ENCODE peak calls at places on chromosomes 13 and 19, in six cellular contexts. V, G, P, E, H and Q are unnamed samples. For H3K4me1 and H3K9me3, the result is how much of the 10 kb centered on the place peaks cover.

GRCh38 chr13:20099319-20099718 is 61.5 kb downstream of the GJA3 start:
- DNase-seq in H (no peak), G (no peak), V (no peak), E (no peak), P (no peak), Q (no peak)

GRCh38 chr19:35135389-35135909 is 590 bp upstream of the LGI4 start:
- DNase-seq in G (no peak), P (peak), H (no peak), E (peak), V (peak), Q (peak)

GRCh38 chr13:101915333-101915732 is 462.9 kb downstream of the ITGBL1 start:
- DNase-seq in P (no peak), E (no peak), G (no peak), H (no peak), V (no peak), Q (no peak)

GRCh38 chr19:3029070-3029923 is at the start of gene TLE2:
- DNase-seq in P (no peak), V (no peak), H (no peak), E (no peak), G (no peak), Q (no peak)

GRCh38 chr19:3773814-3774515 is 1.9 kb upstream of the RAX2 start:
- DNase-seq in H (no peak), G (no peak), E (no peak), V (no peak), P (no peak), Q (no peak)

GRCh38 chr13:110879482-110879881 is 35.4 kb downstream of the ANKRD10 start:
- DNase-seq in G (no peak), P (no peak), V (no peak), E (no peak), H (no peak), Q (no peak)

GRCh38 chr13:102726430-102726829 is 31.6 kb upstream of the METTL21C start:
- DNase-seq in E (peak), G (peak), H (no peak), V (no peak), P (no peak), Q (no peak)

GRCh38 chr13:75135325-75135825 is 346.6 kb downstream of the TBC1D4 start:
- DNase-seq in V (no peak), H (no peak), P (no peak), E (peak), G (peak), Q (no peak)

GRCh38 chr13:51943721-51944120 is 67.5 kb downstream of the ATP7B start:
- DNase-seq in P (no peak), E (no peak), V (no peak), G (no peak), H (no peak), Q (no peak)

GRCh38 chr13:26951581-26952177 is 191.1 kb upstream of the GPR12 start:
- DNase-seq in V (no peak), G (no peak), E (no peak), H (no peak), P (no peak), Q (no peak)

GRCh38 chr19:43778651-43779050 is 2.1 kb downstream of the KCNN4 start:
- DNase-seq in H (no peak), E (no peak), P (no peak), G (no peak), V (no peak), Q (no peak)

GRCh38 chr13:51723529-51723928 is 80.4 kb downstream of the DHRS12 start:
- DNase-seq in H (no peak), V (no peak), P (no peak), G (no peak), E (no peak), Q (no peak)

GRCh38 chr19:10884273-10884672 is 12.9 kb downstream of the CARM1 start:
- DNase-seq in V (no peak), H (no peak), G (no peak), P (peak), E (no peak), Q (no peak)

GRCh38 chr13:90416519-90416918 is 931.0 kb upstream of the MIR17HG start:
- DNase-seq in H (no peak), V (no peak), P (no peak), G (peak), E (peak), Q (no peak)

GRCh38 chr13:42490676-42491075 is 83.3 kb upstream of the TNFSF11 start:
- DNase-seq in E (no peak), G (no peak), P (no peak), H (no peak), V (no peak), Q (no peak)

GRCh38 chr13:52599037-52599852 is 43.0 kb upstream of the HNRNPA1L2 start:
- DNase-seq in E (peak), P (no peak), G (peak), H (no peak), V (no peak), Q (no peak)

GRCh38 chr19:45075215-45076028 is 856 bp downstream of the ZNF296 start:
- DNase-seq in G (no peak), V (peak), H (no peak), P (no peak), E (no peak), Q (no peak)

GRCh38 chr13:78323040-78323439 is 280.3 kb downstream of the POU4F1 start:
- DNase-seq in V (no peak), E (no peak), G (no peak), H (no peak), P (no peak), Q (no peak)

GRCh38 chr19:3766520-3766919 is 4.0 kb downstream of the MRPL54 start:
- DNase-seq in H (no peak), V (no peak), P (no peak), E (no peak), G (no peak), Q (no peak)

GRCh38 chr13:100301418-100301817 is 212.5 kb downstream of the PCCA start:
- DNase-seq in E (no peak), P (no peak), G (peak), V (no peak), H (no peak), Q (peak)

GRCh38 chr19:6610934-6611370 is 20.0 kb upstream of the CD70 start:
- DNase-seq in P (no peak), G (peak), E (peak), V (no peak), H (no peak), Q (no peak)

GRCh38 chr13:110665491-110666254 is 40.2 kb downstream of the CARS2 start:
- DNase-seq in G (no peak), P (no peak), E (no peak), H (no peak), V (no peak), Q (no peak)

GRCh38 chr13:98482476-98483444 is 94.1 kb downstream of the STK24 start:
- DNase-seq in G (peak), P (peak), E (peak), V (no peak), H (peak), Q (no peak)

GRCh38 chr13:25151626-25152025 is 20.5 kb downstream of the AMER2 start:
- DNase-seq in E (no peak), V (no peak), H (no peak), P (no peak), G (no peak), Q (no peak)

GRCh38 chr19:32404939-32405430 is 585 bp upstream of the DPY19L3 start:
- DNase-seq in V (peak), H (no peak), E (no peak), P (peak), G (no peak), Q (no peak)

GRCh38 chr19:43224855-43225253 is 19.4 kb upstream of the PSG4 start:
- DNase-seq in H (no peak), E (no peak), G (no peak), V (no peak), P (no peak), Q (no peak)

GRCh38 chr13:48078251-48078656 is 16.6 kb downstream of the MED4 start:
- DNase-seq in G (peak), P (no peak), E (no peak), V (no peak), H (no peak), Q (no peak)

GRCh38 chr13:103730407-103730806 is 664.2 kb upstream of the SLC10A2 start:
- DNase-seq in P (no peak), H (no peak), G (no peak), E (no peak), V (no peak), Q (no peak)

GRCh38 chr19:28171983-28172382 is 1041.0 kb downstream of the UQCRFS1 start:
- DNase-seq in G (no peak), H (no peak), P (no peak), V (no peak), E (no peak), Q (no peak)

GRCh38 chr19:45464274-45464673 is 3.5 kb upstream of the FOSB start:
- DNase-seq in H (no peak), G (no peak), E (no peak), V (no peak), P (no peak), Q (no peak)

GRCh38 chr19:54470991-54471782 is 1.9 kb downstream of the CDC42EP5 start:
- DNase-seq in E (no peak), H (no peak), V (peak), G (no peak), P (no peak), Q (no peak)

GRCh38 chr13:29359181-29359580 is 236.3 kb downstream of the SLC7A1 start:
- DNase-seq in V (no peak), E (no peak), P (no peak), G (no peak), H (no peak), Q (no peak)

GRCh38 chr13:29362849-29363604 is 232.5 kb downstream of the SLC7A1 start:
- DNase-seq in E (peak), H (peak), P (peak), G (peak), V (no peak), Q (peak)

DNA sequence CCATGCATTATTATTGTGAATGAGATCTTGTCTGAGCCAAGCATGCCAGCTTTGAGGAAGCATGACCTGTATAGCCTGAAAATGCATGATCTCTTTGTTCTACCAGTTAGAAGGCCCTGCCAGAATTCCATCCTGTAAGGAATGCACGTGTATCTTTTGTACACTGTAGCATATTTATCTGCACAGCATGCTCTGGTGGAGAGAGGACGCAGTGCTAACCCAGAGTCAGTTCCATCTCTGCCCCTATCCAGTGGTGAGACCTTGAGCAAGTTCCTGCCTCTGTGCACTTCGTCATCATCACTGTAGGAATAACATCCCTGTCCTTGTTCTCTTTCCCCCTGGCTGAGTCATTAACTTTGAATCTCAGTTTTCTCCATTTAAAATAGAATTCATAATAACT is 233.8 kb downstream of the SLC7A1 start:
- DNase-seq in V (no peak), E (no peak), H (no peak), P (no peak), G (no peak), Q (no peak)
- H3K4me3 ChIP-seq in V (no peak), E (no peak), H (no peak), P (no peak), G (no peak), Q (no peak)

GRCh38 chr13:94327318-94327717 is 152.2 kb downstream of the DCT start:
- DNase-seq in H (no peak), V (no peak), G (no peak), E (peak), P (no peak), Q (no peak)
- H3K4me1 ChIP-seq in H (under half), V (half or more), G (under half), E (half or more), P (under half), Q (under half)

DNA sequence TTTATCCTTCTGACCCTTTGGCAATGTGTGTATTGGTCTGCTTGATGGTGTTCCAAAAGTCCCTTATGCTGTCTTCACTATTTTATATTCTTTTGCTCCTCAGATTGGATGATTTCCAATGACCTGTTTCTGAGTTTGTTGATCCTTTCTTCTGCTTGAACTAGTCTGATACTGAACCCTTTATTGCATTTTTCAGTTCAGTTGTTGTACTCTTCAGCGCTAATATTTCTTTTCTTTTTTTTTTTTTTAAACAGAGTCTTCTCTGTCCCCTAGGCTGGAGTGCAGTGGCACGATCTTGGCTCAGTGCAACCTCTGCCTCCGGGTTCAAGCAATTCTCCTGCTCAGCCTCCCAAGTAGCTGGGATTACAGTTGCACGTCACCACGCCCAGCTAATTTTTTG is 12.6 kb upstream of the ZNF566 start:
- DNase-seq in H (no peak), P (no peak), E (no peak), V (no peak), G (no peak), Q (no peak)
- H3K9me3 ChIP-seq in H (under half), P (under half), E (under half), V (under half), G (under half), Q (under half)

GRCh38 chr19:19619121-19619848 is 798 bp upstream of the PBX4 start:
- DNase-seq in P (no peak), V (no peak), G (no peak), E (no peak), H (no peak), Q (no peak)
- H3K4me3 ChIP-seq in P (peak), V (peak), G (no peak), E (peak), H (peak), Q (peak)

GRCh38 chr19:14528419-14529253 is 758 bp upstream of the TECR start:
- DNase-seq in P (peak), H (no peak), E (no peak), G (no peak), V (no peak), Q (no peak)
- H3K4me1 ChIP-seq in P (under half), H (under half), E (under half), G (under half), V (under half), Q (under half)